ENCODE peak calls at places on chromosomes 4 and X, in five cellular contexts. E is stimulated activated CD4-positive, alpha-beta T cell treated with anti-CD3 and anti-CD28 coated beads, Interleukin-2, amount 100 ng/mL, for 24 hours; X is NK-92 treated with Interleukin-12 subunit alpha and Interleukin-12 subunit beta, amount 100 ng/mL, for 24 hours; J is non-pigmented ciliary epithelial cell; D is lung microvascular endothelial cell. U is an unnamed sample.

GRCh38 chr4:89254847-89255246 is 52.8 kb downstream of the GPRIN3 start:
- DNase-seq in E (peak; percentile 60), D (peak; percentile 36), J (peak; percentile 6), X (no peak), U (no peak)

GRCh38 chr4:164464313-164464712 is 289.6 kb upstream of the SMIM31 start:
- DNase-seq in J (no peak), E (no peak), D (no peak), X (no peak), U (no peak)

GRCh38 chr4:78520808-78521226 is 30.8 kb upstream of the ANXA3 start:
- DNase-seq in E (no peak), D (no peak), J (no peak), X (no peak), U (no peak)

GRCh38 chr4:7905461-7905915 is 34.2 kb downstream of the AFAP1 start:
- DNase-seq in X (no peak), D (no peak), J (no peak), E (no peak), U (no peak)

GRCh38 chrX:86133761-86134160 is 14.5 kb upstream of the DACH2 start:
- DNase-seq in X (no peak), J (no peak), D (peak; percentile 24), E (no peak), U (no peak)

GRCh38 chr4:95314573-95314972 is 234.2 kb downstream of the UNC5C start:
- DNase-seq in E (no peak), D (no peak), J (no peak), X (no peak), U (no peak)

GRCh38 chr4:8317474-8317873 is 47.9 kb downstream of the HTRA3 start:
- DNase-seq in E (no peak), J (no peak), D (no peak), X (no peak), U (peak; percentile 8)

GRCh38 chr4:102344955-102345794 is at the start of gene SLC39A8:
- DNase-seq in E (peak; percentile 90), X (peak; percentile 75), J (no peak), D (peak; percentile 82), U (peak; percentile 95)

GRCh38 chr4:134935320-134935719 is 733.7 kb upstream of the PABPC4L start:
- DNase-seq in J (no peak), E (no peak), X (no peak), D (peak; percentile 27), U (no peak)

GRCh38 chr4:146134761-146135160 is 40.8 kb upstream of the LSM6 start:
- DNase-seq in D (no peak), X (no peak), J (no peak), E (no peak), U (peak; percentile 73)

GRCh38 chr4:156346959-156347385 is 393.3 kb upstream of the CTSO start:
- DNase-seq in X (no peak), D (no peak), E (no peak), J (no peak), U (no peak)

GRCh38 chr4:183789657-183790056 is 115.5 kb upstream of the STOX2 start:
- DNase-seq in X (no peak), D (no peak), E (no peak), J (no peak), U (no peak)

GRCh38 chrX:4690516-4690915 is 977.1 kb upstream of the PRKX start:
- DNase-seq in D (no peak), X (no peak), E (no peak), J (no peak), U (no peak)

GRCh38 chr4:1347410-1347864 is 429 bp downstream of the UVSSA start:
- DNase-seq in J (peak; percentile 35), D (peak; percentile 88), E (peak; percentile 56), X (no peak), U (peak; percentile 72)

GRCh38 chrX:109472939-109473713 is 8.8 kb downstream of the GUCY2F start:
- DNase-seq in E (peak; percentile 17), J (no peak), X (no peak), D (peak; percentile 37), U (no peak)

GRCh38 chr4:72031868-72032619 is at the start of gene NPFFR2:
- DNase-seq in D (peak; percentile 63), X (no peak), E (no peak), J (peak; percentile 13), U (peak; percentile 58)

U was measured in right lobe of liver.